ENCODE peak calls at places on chromosomes 12 and 14, in ten cellular contexts. One of them, this sample, is unnamed.

GRCh38 chr12:91944637-91945036 is 201.0 kb downstream of the BTG1 start:
- DNase-seq in heart left ventricle: no peak
- DNase-seq in HCT116: no peak
- DNase-seq in ovary: no peak
- DNase-seq in adrenal gland: no peak
- DNase-seq in right lobe of liver: no peak
- DNase-seq in transverse colon: no peak
- DNase-seq in NB4: no peak
- DNase-seq in suprapubic skin: no peak
- DNase-seq in H54: no peak
- DNase-seq in this sample: no peak

GRCh38 chr12:94621662-94622359 is 28.5 kb downstream of the TMCC3 start:
- DNase-seq in heart left ventricle: no peak
- DNase-seq in HCT116: no peak
- DNase-seq in ovary: no peak
- DNase-seq in adrenal gland: no peak
- DNase-seq in right lobe of liver: no peak
- DNase-seq in transverse colon: peak
- DNase-seq in NB4: no peak
- DNase-seq in suprapubic skin: no peak
- DNase-seq in H54: no peak
- DNase-seq in this sample: no peak

GRCh38 chr12:34396861-34397590 is 374.7 kb downstream of the ALG10 start:
- DNase-seq in heart left ventricle: peak
- DNase-seq in HCT116: no peak
- DNase-seq in ovary: no peak
- DNase-seq in adrenal gland: peak
- DNase-seq in right lobe of liver: peak
- DNase-seq in transverse colon: peak
- DNase-seq in NB4: no peak
- DNase-seq in suprapubic skin: peak
- DNase-seq in H54: no peak
- DNase-seq in this sample: no peak

GRCh38 chr14:69090187-69090789 is 62.6 kb downstream of the DCAF5 start:
- DNase-seq in heart left ventricle: no peak
- DNase-seq in HCT116: peak
- DNase-seq in ovary: no peak
- DNase-seq in adrenal gland: no peak
- DNase-seq in right lobe of liver: no peak
- DNase-seq in transverse colon: peak
- DNase-seq in NB4: peak
- DNase-seq in suprapubic skin: no peak
- DNase-seq in H54: no peak
- DNase-seq in this sample: peak

GRCh38 chr12:90961154-90961553 is 6.2 kb upstream of the CCER1 start:
- DNase-seq in heart left ventricle: no peak
- DNase-seq in HCT116: no peak
- DNase-seq in ovary: no peak
- DNase-seq in adrenal gland: no peak
- DNase-seq in right lobe of liver: no peak
- DNase-seq in transverse colon: no peak
- DNase-seq in NB4: no peak
- DNase-seq in suprapubic skin: no peak
- DNase-seq in H54: no peak
- DNase-seq in this sample: no peak

GRCh38 chr12:1500095-1500801 is 94.1 kb downstream of the FBXL14 start:
- DNase-seq in heart left ventricle: peak
- DNase-seq in HCT116: no peak
- DNase-seq in ovary: no peak
- DNase-seq in adrenal gland: peak
- DNase-seq in right lobe of liver: no peak
- DNase-seq in transverse colon: no peak
- DNase-seq in NB4: peak
- DNase-seq in suprapubic skin: no peak
- DNase-seq in H54: no peak
- DNase-seq in this sample: peak

GRCh38 chr12:2277492-2278153 is 224.8 kb downstream of the CACNA1C start:
- DNase-seq in heart left ventricle: no peak
- DNase-seq in HCT116: no peak
- DNase-seq in ovary: no peak
- DNase-seq in adrenal gland: no peak
- DNase-seq in right lobe of liver: no peak
- DNase-seq in transverse colon: no peak
- DNase-seq in NB4: no peak
- DNase-seq in suprapubic skin: no peak
- DNase-seq in H54: no peak
- DNase-seq in this sample: no peak

GRCh38 chr12:120719496-120720233 is 6.0 kb upstream of the ACADS start:
- DNase-seq in heart left ventricle: no peak
- DNase-seq in HCT116: no peak
- DNase-seq in ovary: no peak
- DNase-seq in adrenal gland: no peak
- DNase-seq in right lobe of liver: peak
- DNase-seq in transverse colon: no peak
- DNase-seq in NB4: no peak
- DNase-seq in suprapubic skin: no peak
- DNase-seq in H54: no peak
- DNase-seq in this sample: no peak

GRCh38 chr14:86799244-86799647 is 1193.7 kb downstream of the GALC start:
- DNase-seq in heart left ventricle: no peak
- DNase-seq in HCT116: no peak
- DNase-seq in ovary: no peak
- DNase-seq in adrenal gland: peak
- DNase-seq in right lobe of liver: no peak
- DNase-seq in transverse colon: no peak
- DNase-seq in NB4: peak
- DNase-seq in suprapubic skin: no peak
- DNase-seq in H54: no peak
- DNase-seq in this sample: peak

GRCh38 chr12:96177013-96177412 is 17.2 kb upstream of the ELK3 start:
- DNase-seq in heart left ventricle: no peak
- DNase-seq in HCT116: no peak
- DNase-seq in ovary: no peak
- DNase-seq in adrenal gland: no peak
- DNase-seq in right lobe of liver: no peak
- DNase-seq in transverse colon: no peak
- DNase-seq in NB4: peak
- DNase-seq in suprapubic skin: no peak
- DNase-seq in H54: no peak
- DNase-seq in this sample: no peak

GRCh38 chr12:68239309-68239708 is 13.7 kb upstream of the IL26 start:
- DNase-seq in heart left ventricle: no peak
- DNase-seq in HCT116: no peak
- DNase-seq in ovary: no peak
- DNase-seq in adrenal gland: no peak
- DNase-seq in right lobe of liver: no peak
- DNase-seq in transverse colon: no peak
- DNase-seq in NB4: no peak
- DNase-seq in suprapubic skin: no peak
- DNase-seq in H54: no peak
- DNase-seq in this sample: no peak

GRCh38 chr14:88929656-88930436 is 105.4 kb downstream of the TTC8 start:
- DNase-seq in heart left ventricle: no peak
- DNase-seq in HCT116: no peak
- DNase-seq in ovary: no peak
- DNase-seq in adrenal gland: no peak
- DNase-seq in right lobe of liver: no peak
- DNase-seq in transverse colon: no peak
- DNase-seq in NB4: peak
- DNase-seq in suprapubic skin: no peak
- DNase-seq in H54: peak
- DNase-seq in this sample: peak

DNA sequence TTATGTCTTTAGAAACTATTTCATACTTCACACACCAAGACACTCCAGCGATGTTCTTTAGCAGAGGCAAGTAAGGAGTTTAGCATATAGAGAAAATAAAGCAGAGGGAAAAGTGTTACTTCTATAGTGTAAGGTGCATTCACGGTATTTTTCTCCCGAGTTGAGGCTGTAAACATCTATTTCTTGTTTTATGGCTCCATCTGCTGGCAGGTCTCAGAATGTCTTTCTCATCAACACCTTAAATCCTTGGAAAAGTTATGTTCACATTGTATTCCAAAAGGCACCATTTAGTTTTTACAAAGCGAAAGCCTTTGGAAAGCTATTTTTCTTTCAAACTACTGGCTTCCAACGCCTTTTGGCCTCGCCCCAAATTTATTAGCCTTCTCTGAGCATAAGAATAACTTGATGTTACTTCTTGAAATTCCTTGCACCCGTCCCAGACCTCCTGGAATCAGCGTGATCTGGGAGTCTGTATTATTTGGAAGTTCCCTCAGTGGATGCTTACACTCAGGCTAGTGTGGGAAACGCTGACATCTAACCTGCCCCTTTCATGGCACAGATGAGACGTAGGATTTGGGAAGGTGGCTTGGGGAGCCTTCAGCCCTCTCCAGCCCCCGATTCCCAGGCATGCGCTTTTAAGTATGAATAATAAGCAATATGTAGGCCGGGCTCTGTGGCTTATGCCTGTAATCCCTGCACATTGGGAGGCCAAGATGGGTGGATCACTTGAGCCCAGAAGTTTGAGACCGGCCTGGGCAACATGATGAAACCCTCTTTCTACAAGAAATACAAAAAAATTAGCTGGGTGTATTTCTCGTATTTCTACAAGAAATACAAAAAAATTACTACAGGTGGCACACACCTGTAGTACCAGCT is 1.9 kb upstream of the PIWIL1 start:
- DNase-seq in heart left ventricle: no peak
- DNase-seq in HCT116: peak
- DNase-seq in ovary: no peak
- DNase-seq in adrenal gland: peak
- DNase-seq in right lobe of liver: no peak
- DNase-seq in transverse colon: peak
- DNase-seq in NB4: peak
- DNase-seq in suprapubic skin: no peak
- DNase-seq in H54: peak
- DNase-seq in this sample: peak
- TF ChIP-seq POLR2A in heart left ventricle: no peak
- TF ChIP-seq POLR2A in HCT116: no peak
- TF ChIP-seq POLR2A in ovary: no peak
- TF ChIP-seq POLR2A in adrenal gland: no peak
- TF ChIP-seq POLR2A in right lobe of liver: no peak
- TF ChIP-seq POLR2A in transverse colon: no peak
- TF ChIP-seq POLR2A in NB4: no peak
- TF ChIP-seq POLR2A in suprapubic skin: no peak
- TF ChIP-seq POLR2A in H54: no peak
- TF ChIP-seq POLR2A in this sample: no peak

GRCh38 chr12:124904306-124905098 is 9.9 kb downstream of the UBC start:
- DNase-seq in heart left ventricle: peak
- DNase-seq in HCT116: no peak
- DNase-seq in ovary: peak
- DNase-seq in adrenal gland: peak
- DNase-seq in right lobe of liver: peak
- DNase-seq in transverse colon: peak
- DNase-seq in NB4: peak
- DNase-seq in suprapubic skin: peak
- DNase-seq in H54: peak
- DNase-seq in this sample: peak
- TF ChIP-seq POLR2A in heart left ventricle: no peak
- TF ChIP-seq POLR2A in HCT116: no peak
- TF ChIP-seq POLR2A in ovary: peak
- TF ChIP-seq POLR2A in adrenal gland: no peak
- TF ChIP-seq POLR2A in right lobe of liver: peak
- TF ChIP-seq POLR2A in transverse colon: no peak
- TF ChIP-seq POLR2A in NB4: no peak
- TF ChIP-seq POLR2A in suprapubic skin: no peak
- TF ChIP-seq POLR2A in H54: no peak
- TF ChIP-seq POLR2A in this sample: no peak

DNA sequence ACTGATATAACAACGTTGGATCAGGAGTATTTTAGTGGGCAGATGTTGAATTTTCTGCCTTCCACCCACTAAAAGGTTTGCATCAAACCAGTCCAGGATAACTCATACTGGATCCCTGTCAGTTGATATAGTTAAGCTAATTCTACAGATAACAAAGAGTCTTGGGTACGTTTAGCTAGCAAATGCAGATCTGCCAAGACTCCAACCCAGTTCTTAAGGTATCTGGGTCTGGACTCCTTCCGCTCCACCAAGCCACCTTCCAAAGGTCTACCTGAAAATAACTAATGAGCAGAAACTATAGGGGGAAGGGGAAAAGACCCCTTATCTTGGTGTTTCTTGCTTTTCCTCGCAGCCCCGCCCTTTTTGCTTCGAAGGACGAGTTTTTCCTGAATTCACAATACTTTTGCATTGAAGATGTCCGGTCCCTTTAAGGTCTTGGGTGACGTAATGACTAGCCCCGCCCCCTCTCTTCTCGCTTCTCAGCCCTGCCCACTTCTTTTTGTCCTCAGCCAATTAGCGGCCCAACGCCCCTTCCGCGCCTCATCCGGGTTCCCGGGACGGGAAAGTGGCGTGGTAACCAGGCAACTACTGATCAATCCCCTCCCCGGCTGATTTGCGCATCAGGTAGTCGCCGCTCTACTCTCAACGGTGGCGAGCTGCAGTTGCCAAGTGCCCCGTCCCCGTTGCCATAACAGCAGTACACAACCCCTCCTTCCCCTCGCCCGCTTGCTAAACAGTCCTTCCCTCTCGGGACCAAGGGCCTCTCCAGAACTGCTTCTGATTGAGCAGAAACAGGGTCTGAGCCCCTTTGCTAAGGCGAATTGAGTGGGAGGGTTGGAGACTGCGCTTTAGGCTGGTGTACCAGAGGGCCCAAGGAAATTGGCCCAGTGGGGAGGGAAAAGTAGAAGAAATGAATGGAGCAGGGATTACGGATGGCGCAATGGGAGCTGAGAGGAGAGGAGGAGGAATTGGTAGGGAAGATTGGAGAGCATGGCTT is at the start of gene LRRC23:
- DNase-seq in heart left ventricle: peak
- DNase-seq in HCT116: peak
- DNase-seq in ovary: peak
- DNase-seq in adrenal gland: peak
- DNase-seq in right lobe of liver: peak
- DNase-seq in transverse colon: peak
- DNase-seq in NB4: peak
- DNase-seq in suprapubic skin: peak
- DNase-seq in H54: peak
- DNase-seq in this sample: peak
- TF ChIP-seq POLR2A in heart left ventricle: peak
- TF ChIP-seq POLR2A in HCT116: no peak
- TF ChIP-seq POLR2A in ovary: peak
- TF ChIP-seq POLR2A in adrenal gland: no peak
- TF ChIP-seq POLR2A in right lobe of liver: no peak
- TF ChIP-seq POLR2A in transverse colon: peak
- TF ChIP-seq POLR2A in NB4: peak
- TF ChIP-seq POLR2A in suprapubic skin: peak
- TF ChIP-seq POLR2A in H54: peak
- TF ChIP-seq POLR2A in this sample: peak

DNA sequence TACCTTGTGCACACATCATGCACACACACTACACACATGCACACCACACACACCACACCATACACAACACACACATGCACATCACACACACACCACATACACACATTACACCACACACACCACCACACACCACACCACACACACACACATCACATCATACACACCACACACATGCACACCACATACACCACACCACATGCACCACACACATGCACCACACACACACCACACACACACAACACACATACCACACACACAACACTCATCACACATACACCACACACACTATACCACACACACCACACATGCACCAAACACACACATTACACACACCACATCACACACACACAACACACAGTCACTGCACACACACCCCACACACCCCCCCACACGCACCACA is 38.1 kb downstream of the SDR9C7 start:
- DNase-seq in heart left ventricle: no peak
- DNase-seq in HCT116: no peak
- DNase-seq in ovary: no peak
- DNase-seq in adrenal gland: no peak
- DNase-seq in right lobe of liver: no peak
- DNase-seq in transverse colon: no peak
- DNase-seq in NB4: no peak
- DNase-seq in suprapubic skin: no peak
- DNase-seq in H54: no peak
- DNase-seq in this sample: no peak
- TF ChIP-seq POLR2A in heart left ventricle: no peak
- TF ChIP-seq POLR2A in HCT116: no peak
- TF ChIP-seq POLR2A in ovary: no peak
- TF ChIP-seq POLR2A in adrenal gland: no peak
- TF ChIP-seq POLR2A in right lobe of liver: no peak
- TF ChIP-seq POLR2A in transverse colon: no peak
- TF ChIP-seq POLR2A in NB4: no peak
- TF ChIP-seq POLR2A in suprapubic skin: no peak
- TF ChIP-seq POLR2A in H54: no peak
- TF ChIP-seq POLR2A in this sample: no peak

This sample was measured in erythroblast.